ENCODE peak calls at places on chromosomes 6 and 20, in five cellular contexts. Z is naive thymus-derived CD8-positive, alpha-beta T cell; R is HS-27A; W is tibial nerve; F is left cardiac atrium. K is an unnamed sample.

GRCh38 chr20:59948828-59949720 is 8.9 kb downstream of the FAM217B start:
- DNase-seq in Z (peak; percentile 61), R (no peak), W (no peak), F (no peak), K (peak; percentile 80)

GRCh38 chr20:1949306-1949705 is 44.6 kb downstream of the PDYN start:
- DNase-seq in Z (no peak), R (no peak), W (no peak), F (no peak), K (no peak)

GRCh38 chr20:50337521-50338466 is 147.2 kb downstream of the CEBPB start:
- DNase-seq in Z (no peak), R (no peak), W (no peak), F (no peak), K (no peak)

GRCh38 chr20:36101201-36101600 is 53.3 kb upstream of the EPB41L1 start:
- DNase-seq in Z (no peak), R (no peak), W (no peak), F (no peak), K (no peak)

GRCh38 chr6:44011350-44011925 is 115.8 kb downstream of the MRPL14 start:
- DNase-seq in Z (no peak), R (no peak), W (no peak), F (no peak), K (no peak)

GRCh38 chr6:26284537-26285142 is 80.4 kb upstream of the BTN3A2 start:
- DNase-seq in Z (no peak), R (no peak), W (no peak), F (peak; percentile 67), K (peak; percentile 26)

GRCh38 chr6:38495922-38496635 is 143.7 kb downstream of the BTBD9 start:
- DNase-seq in Z (no peak), R (no peak), W (no peak), F (no peak), K (peak; percentile 24)

GRCh38 chr20:48606117-48606840 is 221.5 kb downstream of the PREX1 start:
- DNase-seq in Z (no peak), R (no peak), W (no peak), F (no peak), K (no peak)

GRCh38 chr6:119052292-119052889 is 26.1 kb downstream of the FAM184A start:
- DNase-seq in Z (no peak), R (no peak), W (no peak), F (no peak), K (no peak)

GRCh38 chr6:167492096-167492449 is 167.2 kb downstream of the TTLL2 start:
- DNase-seq in Z (no peak), R (no peak), W (peak; percentile 41), F (peak; percentile 62), K (no peak)

GRCh38 chr6:56891754-56892153 is 63.2 kb upstream of the BEND6 start:
- DNase-seq in Z (no peak), R (no peak), W (no peak), F (no peak), K (no peak)

GRCh38 chr6:122491915-122492537 is 20.4 kb upstream of the SERINC1 start:
- DNase-seq in Z (peak; percentile 57), R (peak; percentile 38), W (peak; percentile 40), F (peak; percentile 60), K (peak; percentile 82)

GRCh38 chr6:148508401-148509151 is 165.9 kb downstream of the SASH1 start:
- DNase-seq in Z (no peak), R (no peak), W (no peak), F (no peak), K (no peak)

GRCh38 chr6:75748743-75749538 is at the start of gene MYO6:
- DNase-seq in Z (peak; percentile 49), R (no peak), W (peak; percentile 18), F (peak; percentile 83), K (peak; percentile 77)

GRCh38 chr6:154197176-154197850 is 158.3 kb downstream of the OPRM1 start:
- DNase-seq in Z (no peak), R (no peak), W (no peak), F (no peak), K (no peak)

GRCh38 chr20:38275815-38276550 is 15.4 kb upstream of the KIAA1755 start:
- DNase-seq in Z (no peak), R (peak; percentile 74), W (no peak), F (no peak), K (no peak)

GRCh38 chr20:653110-653589 is at the start of gene SRXN1:
- DNase-seq in Z (peak; percentile 63), R (no peak), W (peak; percentile 77), F (peak; percentile 94), K (peak; percentile 75)

GRCh38 chr6:46137387-46137786 is 7.6 kb downstream of the ENPP4 start:
- DNase-seq in Z (no peak), R (no peak), W (no peak), F (no peak), K (no peak)

GRCh38 chr20:15476781-15477180 is 1096.5 kb downstream of the KIF16B start:
- DNase-seq in Z (no peak), R (no peak), W (no peak), F (no peak), K (no peak)

GRCh38 chr6:36924131-36924530 is 30.4 kb upstream of the PI16 start:
- DNase-seq in Z (no peak), R (no peak), W (no peak), F (no peak), K (no peak)

GRCh38 chr6:17983712-17984111 is 3.7 kb downstream of the KIF13A start:
- DNase-seq in Z (no peak), R (no peak), W (no peak), F (no peak), K (no peak)

GRCh38 chr6:28747631-28748157 is 176.1 kb downstream of the TRIM27 start:
- DNase-seq in Z (no peak), R (peak; percentile 52), W (no peak), F (no peak), K (no peak)

GRCh38 chr6:151229401-151230276 is 10.1 kb upstream of the AKAP12 start:
- DNase-seq in Z (no peak), R (no peak), W (no peak), F (no peak), K (no peak)

GRCh38 chr6:122712093-122712863 is 67.2 kb upstream of the FABP7 start:
- DNase-seq in Z (no peak), R (no peak), W (no peak), F (no peak), K (no peak)

GRCh38 chr6:37024665-37025337 is 19.3 kb downstream of the FGD2 start:
- DNase-seq in Z (no peak), R (no peak), W (no peak), F (no peak), K (no peak)

GRCh38 chr6:161393839-161394364 is 120.0 kb upstream of the AGPAT4 start:
- DNase-seq in Z (peak; percentile 47), R (no peak), W (no peak), F (no peak), K (peak; percentile 84)

GRCh38 chr6:75818061-75818855 is 69.2 kb downstream of the MYO6 start:
- DNase-seq in Z (no peak), R (no peak), W (no peak), F (no peak), K (no peak)

GRCh38 chr6:134381926-134382325 is 64.0 kb upstream of the SGK1 start:
- DNase-seq in Z (no peak), R (no peak), W (no peak), F (no peak), K (no peak)

GRCh38 chr6:19804362-19805145 is 32.6 kb upstream of the ID4 start:
- DNase-seq in Z (no peak), R (no peak), W (peak; percentile 88), F (peak; percentile 97), K (peak; percentile 94)

GRCh38 chr6:69026243-69026642 is 391.2 kb downstream of the ADGRB3 start:
- DNase-seq in Z (no peak), R (no peak), W (no peak), F (no peak), K (no peak)

K was measured in midbrain.